ENCODE peak calls at places on chromosome 10, in eight cellular contexts. X is choroid plexus epithelial cell, G is left ventricle myocardium inferior, B is fibroblast of pulmonary artery, P is cardiac fibroblast, K is endothelial cell, S is lung, Q is HCT116. H is an unnamed sample.

GRCh38 chr10:119208553-119208940 is 1.2 kb downstream of the GRK5 start:
- DNase-seq in X (peak), G (no peak), B (peak), P (peak), K (no peak), S (no peak), Q (no peak), H (no peak)

GRCh38 chr10:131779661-131780394 is 121.0 kb upstream of the PPP2R2D start:
- DNase-seq in X (no peak), G (no peak), B (no peak), P (no peak), K (no peak), S (no peak), Q (no peak), H (no peak)

GRCh38 chr10:60913091-60913490 is 30.9 kb downstream of the RHOBTB1 start:
- DNase-seq in X (no peak), G (no peak), B (no peak), P (no peak), K (no peak), S (no peak), Q (no peak), H (no peak)

GRCh38 chr10:129658673-129659072 is 191.6 kb downstream of the MGMT start:
- DNase-seq in X (peak), G (no peak), B (no peak), P (no peak), K (peak), S (no peak), Q (no peak), H (no peak)

GRCh38 chr10:91883549-91884542 is 25.4 kb downstream of the FGFBP3 start:
- DNase-seq in X (peak), G (peak), B (peak), P (peak), K (no peak), S (no peak), Q (no peak), H (no peak)

GRCh38 chr10:80579370-80579769 is 41.7 kb downstream of the SH2D4B start:
- DNase-seq in X (no peak), G (no peak), B (no peak), P (no peak), K (no peak), S (no peak), Q (no peak), H (no peak)

GRCh38 chr10:103493362-103493871 is at the start of gene NEURL1:
- DNase-seq in X (no peak), G (no peak), B (no peak), P (no peak), K (no peak), S (no peak), Q (no peak), H (no peak)

GRCh38 chr10:133156674-133157579 is 3.1 kb upstream of the KNDC1 start:
- DNase-seq in X (no peak), G (no peak), B (peak), P (no peak), K (no peak), S (no peak), Q (no peak), H (no peak)

GRCh38 chr10:46031648-46032532 is 1.5 kb upstream of the NCOA4 start:
- DNase-seq in X (no peak), G (no peak), B (peak), P (no peak), K (no peak), S (no peak), Q (no peak), H (no peak)

GRCh38 chr10:46104071-46104585 is 58.1 kb upstream of the MSMB start:
- DNase-seq in X (no peak), G (no peak), B (no peak), P (no peak), K (no peak), S (no peak), Q (no peak), H (no peak)

GRCh38 chr10:29691564-29692064 is 56.8 kb upstream of the SVIL start:
- DNase-seq in X (peak), G (no peak), B (peak), P (peak), K (no peak), S (no peak), Q (no peak), H (no peak)

GRCh38 chr10:64379898-64380297 is 858.7 kb downstream of the REEP3 start:
- DNase-seq in X (no peak), G (no peak), B (no peak), P (no peak), K (no peak), S (no peak), Q (peak), H (no peak)
- TF ChIP-seq CTCF in X (no peak), G (no peak), B (no peak), P (no peak), K (no peak), S (no peak), Q (peak), H (peak)

GRCh38 chr10:120941468-120941867 is 90.3 kb downstream of the WDR11 start:
- DNase-seq in X (no peak), G (no peak), B (no peak), P (no peak), K (no peak), S (no peak), Q (no peak), H (no peak)

GRCh38 chr10:120943542-120943941 is 92.4 kb downstream of the WDR11 start:
- DNase-seq in X (no peak), G (no peak), B (no peak), P (no peak), K (no peak), S (no peak), Q (no peak), H (no peak)

GRCh38 chr10:120938822-120939221 is 87.7 kb downstream of the WDR11 start:
- DNase-seq in X (no peak), G (no peak), B (no peak), P (no peak), K (no peak), S (no peak), Q (no peak), H (no peak)

GRCh38 chr10:120942806-120943413 is 91.7 kb downstream of the WDR11 start:
- DNase-seq in X (peak), G (peak), B (peak), P (peak), K (peak), S (peak), Q (peak), H (peak)

DNA sequence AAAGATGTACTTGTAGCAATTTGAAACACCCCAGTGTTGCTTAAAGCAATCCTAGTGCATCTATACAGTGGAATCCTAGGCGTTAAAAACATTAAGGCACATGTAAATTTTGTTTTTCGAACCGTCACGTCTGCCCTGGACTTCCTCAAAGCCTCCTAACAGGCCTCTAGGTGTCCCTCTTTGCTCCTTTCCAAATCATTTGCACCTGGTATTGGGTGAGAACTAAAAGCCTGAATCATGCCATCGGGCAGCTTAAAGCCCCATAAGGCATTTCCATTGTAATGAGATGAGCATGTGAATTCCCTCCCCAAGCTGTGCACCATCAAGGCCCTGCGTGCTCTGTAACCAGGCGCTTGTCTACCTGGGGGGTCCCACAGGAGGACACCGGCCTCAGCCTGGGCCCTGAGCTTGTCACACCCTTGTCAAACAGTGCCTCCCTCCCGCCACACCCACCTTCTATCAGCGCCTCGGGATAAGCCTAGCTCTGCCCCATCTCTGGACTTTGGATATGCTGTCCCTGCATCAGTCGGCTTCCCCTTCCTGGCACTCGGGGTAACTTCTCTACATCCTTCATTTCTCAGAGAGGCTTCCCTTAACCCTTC is 89.2 kb downstream of the WDR11 start:
- DNase-seq in X (no peak), G (no peak), B (no peak), P (no peak), K (no peak), S (no peak), Q (no peak), H (no peak)
- TF ChIP-seq CTCF in X (no peak), G (no peak), B (no peak), P (no peak), K (no peak), S (no peak), Q (peak), H (no peak)

DNA sequence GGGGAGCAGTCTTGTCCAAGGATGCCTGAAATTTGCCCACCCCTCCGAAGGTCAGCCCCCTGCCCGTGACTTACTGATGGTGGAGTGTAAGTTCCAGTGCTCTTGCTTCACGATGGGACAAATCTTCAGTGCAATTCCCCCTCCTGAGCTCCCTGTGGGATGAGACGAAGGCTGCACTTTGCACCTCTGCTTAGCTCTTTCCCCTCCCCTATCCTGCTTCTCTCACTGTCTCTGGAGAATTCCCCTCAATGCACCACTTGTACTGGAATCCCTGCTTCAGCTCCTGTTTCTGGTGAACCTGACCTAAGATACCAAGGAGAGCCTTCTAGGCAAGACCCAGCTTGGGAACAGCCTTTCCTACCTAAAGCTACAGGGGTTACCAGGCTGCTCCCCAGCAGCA is 122.9 kb upstream of the ZMIZ1 start:
- DNase-seq in X (no peak), G (no peak), B (no peak), P (no peak), K (no peak), S (no peak), Q (no peak), H (no peak)
- TF ChIP-seq CTCF in X (no peak), G (no peak), B (no peak), P (no peak), K (no peak), S (no peak), Q (no peak), H (no peak)

DNA sequence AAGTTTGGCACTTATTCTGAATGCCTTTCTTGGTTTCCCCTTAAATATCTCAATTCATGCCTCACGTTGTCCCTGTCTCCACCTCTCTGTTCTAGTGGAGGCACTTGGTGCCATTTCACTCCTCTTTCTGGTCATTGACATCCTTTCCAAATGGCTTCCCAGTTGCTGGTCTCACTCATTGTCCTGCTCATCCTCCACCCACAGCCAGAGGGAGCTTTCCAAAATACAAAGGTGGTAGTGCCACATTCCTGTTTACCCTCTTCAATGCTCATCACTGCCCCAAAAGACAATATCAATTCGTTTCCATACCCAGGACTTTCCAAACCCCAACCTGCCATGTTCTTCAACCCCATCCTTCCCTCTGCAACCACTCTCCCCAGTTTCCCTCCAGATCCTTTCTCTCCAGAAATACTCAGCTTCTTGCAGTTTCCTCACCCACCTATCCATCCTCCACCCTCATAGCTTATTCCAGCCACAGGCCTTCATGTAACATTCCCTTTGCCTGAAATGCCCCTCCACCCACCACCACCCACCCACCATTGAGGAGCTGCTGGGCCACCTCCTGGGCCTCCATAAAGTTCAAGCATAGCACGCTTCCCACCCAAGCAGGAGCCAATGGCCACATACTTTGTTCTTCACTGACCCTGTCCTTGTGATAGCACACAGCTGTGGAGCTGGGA is 63.1 kb upstream of the ADRB1 start:
- DNase-seq in X (no peak), G (no peak), B (no peak), P (no peak), K (no peak), S (no peak), Q (no peak), H (no peak)
- TF ChIP-seq CTCF in X (peak), G (peak), B (peak), P (peak), K (no peak), S (no peak), Q (peak), H (peak)

DNA sequence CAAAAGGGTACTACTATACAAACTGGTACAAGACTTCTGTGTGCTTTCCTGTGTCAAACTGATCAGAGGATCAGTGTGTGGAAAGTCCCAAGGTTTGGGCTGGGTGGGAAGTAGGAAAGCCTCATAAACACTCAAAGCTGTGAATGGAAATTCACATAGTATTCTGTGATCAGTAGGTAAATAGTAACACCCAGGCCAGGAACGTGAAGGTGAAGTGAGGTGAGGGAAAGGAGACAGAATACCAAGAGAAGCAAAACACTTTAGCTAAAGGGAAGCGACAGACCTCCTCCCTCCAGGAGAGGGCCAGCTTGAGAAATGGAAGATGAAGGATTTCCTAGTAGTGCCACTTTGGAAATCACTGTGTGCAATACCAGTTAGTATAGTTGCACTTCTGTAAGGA is 451.9 kb downstream of the KCNMA1 start:
- DNase-seq in X (no peak), G (no peak), B (no peak), P (no peak), K (no peak), S (no peak), Q (no peak), H (peak)
- TF ChIP-seq CTCF in X (peak), G (no peak), B (no peak), P (no peak), K (no peak), S (no peak), Q (no peak), H (no peak)

DNA sequence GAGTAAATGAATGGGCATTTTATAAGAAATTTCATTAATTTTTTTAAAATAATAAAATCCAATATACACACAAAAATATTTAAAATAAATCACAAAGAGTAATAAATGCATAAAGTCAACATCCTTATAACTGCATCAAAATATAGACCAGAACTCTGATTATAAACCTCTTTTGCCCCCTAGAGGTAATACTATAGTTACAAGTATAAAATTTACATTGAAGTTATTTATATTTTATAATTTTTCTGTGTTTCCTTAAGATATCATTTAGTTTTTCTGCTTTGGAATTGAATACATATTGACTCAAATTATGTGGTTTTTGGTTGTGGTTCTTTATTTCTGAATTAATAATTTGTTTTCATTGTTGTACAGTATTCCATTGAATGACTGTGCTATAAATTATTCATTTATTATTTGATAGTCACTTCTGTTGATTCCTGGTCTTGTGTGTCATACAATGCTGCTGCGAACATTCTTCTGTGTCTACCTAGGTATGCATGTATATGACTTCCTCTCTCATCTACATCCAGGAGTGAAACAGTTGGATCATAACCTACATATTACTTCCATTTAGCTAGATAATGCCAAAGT is 673.6 kb downstream of the IPMK start:
- DNase-seq in X (no peak), G (no peak), B (no peak), P (no peak), K (no peak), S (no peak), Q (no peak), H (no peak)
- TF ChIP-seq CTCF in X (peak), G (no peak), B (peak), P (peak), K (peak), S (no peak), Q (no peak), H (peak)

GRCh38 chr10:12633776-12634390 is 284.5 kb downstream of the CAMK1D start:
- DNase-seq in X (no peak), G (no peak), B (no peak), P (no peak), K (no peak), S (no peak), Q (no peak), H (no peak)
- TF ChIP-seq CTCF in X (peak), G (no peak), B (no peak), P (no peak), K (no peak), S (no peak), Q (no peak), H (no peak)

DNA sequence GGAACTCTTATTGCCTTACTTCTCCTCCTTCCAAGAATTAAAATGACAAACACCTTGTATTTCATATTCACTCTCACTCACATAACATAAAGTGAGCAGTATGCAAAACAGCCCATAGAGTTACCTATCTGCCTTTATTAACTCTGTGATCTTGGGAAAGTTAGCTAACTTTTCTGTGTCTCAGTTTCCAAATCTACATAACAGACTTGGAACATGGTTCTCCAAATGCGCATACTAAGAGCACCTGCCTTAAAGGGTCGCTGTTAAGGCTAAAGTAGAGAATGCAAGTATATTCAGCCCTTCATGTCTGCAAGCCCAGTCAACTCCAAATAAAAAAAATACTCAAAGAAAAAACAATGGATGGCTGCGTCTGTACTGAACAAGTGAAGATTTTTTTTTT is 121.8 kb upstream of the C1QL3 start:
- DNase-seq in X (no peak), G (no peak), B (no peak), P (no peak), K (no peak), S (no peak), Q (no peak), H (no peak)
- TF ChIP-seq CTCF in X (no peak), G (no peak), B (no peak), P (no peak), K (no peak), S (no peak), Q (no peak), H (no peak)

GRCh38 chr10:59804220-59804619 is 51.0 kb upstream of the MRLN start:
- DNase-seq in X (no peak), G (no peak), B (no peak), P (no peak), K (no peak), S (no peak), Q (no peak), H (no peak)

GRCh38 chr10:59801171-59801570 is 47.9 kb upstream of the MRLN start:
- DNase-seq in X (no peak), G (no peak), B (no peak), P (no peak), K (no peak), S (no peak), Q (no peak), H (peak)

GRCh38 chr10:59807629-59808620 is 54.7 kb upstream of the MRLN start:
- DNase-seq in X (no peak), G (peak), B (no peak), P (no peak), K (no peak), S (peak), Q (no peak), H (no peak)

GRCh38 chr10:59803714-59804113 is 50.5 kb upstream of the MRLN start:
- DNase-seq in X (no peak), G (no peak), B (no peak), P (no peak), K (no peak), S (no peak), Q (no peak), H (no peak)

GRCh38 chr10:59805043-59805442 is 51.8 kb upstream of the MRLN start:
- DNase-seq in X (peak), G (no peak), B (peak), P (peak), K (peak), S (no peak), Q (no peak), H (no peak)
- TF ChIP-seq CTCF in X (peak), G (peak), B (peak), P (peak), K (peak), S (no peak), Q (peak), H (peak)

H was measured in LNCaP clone FGC.